ENCODE peak calls at places on chromosome 6, in seven cellular contexts. G is SK-N-SH, F is HCT116, Q is HepG2, C is H1, M is K562, P is GM12878. K is an unnamed sample.

GRCh38 chr6:21500314-21500713 is 93.2 kb upstream of the SOX4 start:
- DNase-seq in G (no peak), F (no peak), Q (no peak), C (no peak), M (no peak), P (no peak), K (no peak)

GRCh38 chr6:168408504-168409136 is 32.4 kb upstream of the SMOC2 start:
- DNase-seq in G (no peak), F (no peak), Q (no peak), C (peak; percentile 24), M (no peak), P (no peak), K (no peak)

GRCh38 chr6:165820407-165820806 is 157.4 kb upstream of the PDE10A start:
- DNase-seq in G (no peak), F (no peak), Q (no peak), C (no peak), M (no peak), P (no peak), K (no peak)

GRCh38 chr6:70599187-70599586 is 32.5 kb downstream of the SDHAF4 start:
- DNase-seq in G (no peak), F (no peak), Q (no peak), C (no peak), M (no peak), P (no peak), K (no peak)

GRCh38 chr6:151682922-151683321 is 124.6 kb upstream of the ESR1 start:
- DNase-seq in G (no peak), F (no peak), Q (peak; percentile 54), C (no peak), M (no peak), P (no peak), K (no peak)

GRCh38 chr6:159821726-159822125 is 21.6 kb downstream of the PNLDC1 start:
- DNase-seq in G (no peak), F (no peak), Q (no peak), C (no peak), M (no peak), P (no peak), K (no peak)

GRCh38 chr6:100456881-100457220 is 7.9 kb downstream of the SIM1 start:
- DNase-seq in G (no peak), F (no peak), Q (no peak), C (no peak), M (no peak), P (no peak), K (no peak)

GRCh38 chr6:49327005-49327404 is 136.0 kb downstream of the MMUT start:
- DNase-seq in G (no peak), F (no peak), Q (no peak), C (no peak), M (no peak), P (no peak), K (peak; percentile 51)

GRCh38 chr6:75747985-75748742 is 875 bp upstream of the MYO6 start:
- DNase-seq in G (no peak), F (no peak), Q (no peak), C (no peak), M (no peak), P (no peak), K (no peak)

GRCh38 chr6:75418233-75418632 is 75.4 kb downstream of the FILIP1 start:
- DNase-seq in G (no peak), F (no peak), Q (no peak), C (no peak), M (no peak), P (no peak), K (peak; percentile 94)

GRCh38 chr6:72850469-72850868 is 228.6 kb downstream of the KCNQ5 start:
- DNase-seq in G (no peak), F (no peak), Q (no peak), C (no peak), M (no peak), P (no peak), K (no peak)

GRCh38 chr6:15465212-15465611 is 197.6 kb downstream of the DTNBP1 start:
- DNase-seq in G (no peak), F (no peak), Q (no peak), C (no peak), M (no peak), P (no peak), K (no peak)

DNA sequence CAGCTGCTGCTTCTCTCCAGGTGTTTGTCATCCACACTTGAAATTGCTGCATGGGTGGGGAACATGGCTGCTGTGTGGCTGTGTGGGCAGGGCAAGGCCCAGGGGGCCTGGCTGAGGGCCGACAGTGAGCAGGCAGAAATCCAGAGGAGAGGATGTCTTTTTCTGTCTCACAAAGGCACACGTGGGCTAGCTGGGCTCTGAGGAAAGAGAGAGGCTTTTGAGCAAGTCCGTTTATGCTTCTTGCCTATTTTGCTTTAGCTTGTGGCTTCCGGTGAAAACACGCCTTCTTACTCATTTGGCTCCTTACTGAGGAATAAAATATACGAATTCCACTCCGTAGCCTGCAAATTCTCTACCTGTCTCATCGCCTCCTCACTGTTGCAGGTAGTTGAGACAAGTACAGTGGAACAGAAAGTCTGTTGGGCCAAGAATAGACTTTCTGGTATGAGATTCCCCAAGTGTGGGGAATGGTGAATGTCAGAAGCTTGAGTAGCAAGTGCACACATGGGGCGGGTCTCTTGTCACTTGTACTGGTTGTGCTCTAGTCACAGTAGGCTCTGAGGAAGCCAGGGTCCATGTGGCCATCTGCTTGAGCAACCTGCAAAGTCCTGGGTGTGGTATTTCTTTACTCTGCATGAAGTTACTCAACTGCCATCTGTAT is 28.4 kb downstream of the WRNIP1 start:
- DNase-seq in G (no peak), F (no peak), Q (no peak), C (no peak), M (no peak), P (no peak), K (no peak)
- TF ChIP-seq POLR2AphosphoS5 in G (no peak), F (no peak), Q (no peak), C (no peak), M (no peak), P (no peak), K (no peak)

GRCh38 chr6:106975699-106976032 is 1.1 kb upstream of the CD24 start:
- DNase-seq in G (peak; percentile 58), F (no peak), Q (no peak), C (no peak), M (no peak), P (no peak), K (no peak)

GRCh38 chr6:106974337-106974998 is at the start of gene CD24:
- DNase-seq in G (peak; percentile 92), F (no peak), Q (no peak), C (peak; percentile 91), M (no peak), P (no peak), K (no peak)

GRCh38 chr6:106976270-106976669 is 1.7 kb upstream of the CD24 start:
- DNase-seq in G (no peak), F (no peak), Q (no peak), C (no peak), M (no peak), P (no peak), K (no peak)

GRCh38 chr6:106973841-106974336 is 640 bp downstream of the CD24 start:
- DNase-seq in G (no peak), F (no peak), Q (no peak), C (no peak), M (no peak), P (no peak), K (no peak)

DNA sequence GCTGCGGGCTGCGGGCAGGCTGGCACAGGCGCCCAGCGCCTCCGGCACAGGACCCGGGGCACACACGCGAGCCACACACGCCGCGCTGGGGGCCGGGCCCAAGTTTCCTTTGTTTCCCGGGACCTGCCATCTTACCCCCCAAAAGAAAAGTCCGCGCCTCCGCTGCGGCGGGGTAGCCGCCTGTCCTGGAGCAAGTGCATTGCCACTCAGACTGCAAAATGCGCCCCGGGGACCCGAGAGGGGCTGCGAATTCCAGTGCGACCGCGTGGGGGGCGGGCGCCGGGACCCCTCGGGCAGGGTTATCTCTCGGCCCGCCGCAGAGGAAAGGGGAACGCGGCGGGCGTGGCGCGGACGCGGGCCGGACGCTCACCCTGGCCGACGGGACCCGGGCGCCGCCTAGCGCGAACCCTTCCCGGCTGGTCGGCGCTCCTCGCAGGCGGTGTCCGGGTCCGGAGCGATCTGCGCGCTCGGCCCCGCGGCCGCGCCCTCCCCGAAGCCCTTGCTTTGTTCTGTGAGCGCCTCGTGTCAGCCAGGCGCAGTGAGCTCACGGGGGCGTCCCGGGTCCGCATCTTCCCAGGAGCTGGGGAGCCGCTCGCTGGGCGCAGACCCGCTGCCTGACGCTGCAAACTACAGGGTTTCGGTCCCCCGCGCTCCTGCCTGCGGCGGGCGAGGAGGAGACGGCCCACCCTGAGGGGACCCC is 620 bp upstream of the CD24 start:
- DNase-seq in G (peak; percentile 76), F (no peak), Q (no peak), C (peak; percentile 82), M (peak; percentile 49), P (no peak), K (no peak)
- TF ChIP-seq CTCF in G (no peak), F (peak; percentile 10), Q (peak; percentile 67), C (no peak), M (peak; percentile 61), P (peak; percentile 26), K (no peak)

DNA sequence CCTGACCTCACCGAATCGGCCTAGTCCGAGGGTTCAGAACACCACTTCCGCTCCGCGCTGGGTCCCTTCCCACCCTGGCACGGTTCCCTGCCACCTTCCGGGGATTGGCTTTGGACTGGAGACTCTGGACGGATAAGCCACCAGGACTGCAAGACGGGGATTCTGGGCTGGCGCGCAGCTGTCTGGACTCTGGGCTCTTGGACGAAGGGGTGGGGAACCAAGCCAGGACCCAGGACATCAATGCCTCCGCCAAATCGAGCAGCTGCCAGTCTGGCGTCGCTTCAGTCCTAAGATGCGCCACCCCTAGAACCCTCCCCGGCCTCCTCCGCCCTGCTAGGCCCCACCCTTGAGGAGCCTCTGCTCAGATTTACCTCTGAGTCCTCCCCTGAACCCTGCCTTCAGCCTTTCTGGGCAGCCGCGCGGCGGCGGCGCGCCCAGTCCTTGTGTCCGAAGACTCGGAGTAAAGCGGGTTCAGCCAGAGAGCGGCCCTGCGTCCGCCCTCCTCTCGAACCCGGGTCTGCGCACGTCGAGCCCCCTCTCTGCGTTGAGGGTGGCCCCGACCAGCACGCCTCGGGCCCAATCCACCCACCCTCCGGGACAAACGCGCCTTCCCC is 1.2 kb downstream of the KCNK17 start:
- DNase-seq in G (no peak), F (no peak), Q (no peak), C (peak; percentile 55), M (no peak), P (no peak), K (no peak)
- H3K9ac ChIP-seq in G (no peak overlapping the region), F (no peak overlapping the region), Q (no peak overlapping the region), C (peak overlapping the region; percentile 29), M (no peak overlapping the region), P (no peak overlapping the region), K (no peak overlapping the region)

GRCh38 chr6:164151161-164151728 is 736.7 kb downstream of the QKI start:
- DNase-seq in G (no peak), F (no peak), Q (no peak), C (no peak), M (no peak), P (no peak), K (no peak)
- TF ChIP-seq POLR2AphosphoS5 in G (no peak), F (no peak), Q (no peak), C (no peak), M (no peak), P (no peak), K (no peak)

K was measured in endothelial cell of umbilical vein.